ENCODE peak calls at places on chromosomes 6 and 20, in ten cellular contexts. P, O, E, F, D, C, T, M, L and S are unnamed samples.

GRCh38 chr20:18587665-18588553 is at the start of gene DTD1:
- DNase-seq in M (peak), C (peak), E (peak), L (peak), O (peak), D (peak), P (peak), T (peak), F (peak), S (peak)

GRCh38 chr6:68651018-68651985 is 16.2 kb downstream of the ADGRB3 start:
- DNase-seq in O (no peak), T (no peak), C (no peak), D (peak), M (no peak), L (no peak), E (no peak), P (no peak), F (no peak), S (peak)

GRCh38 chr6:37258405-37258704 is 411 bp upstream of the TMEM217 start:
- DNase-seq in T (no peak), C (no peak), F (no peak), L (no peak), E (no peak), O (peak), P (no peak), M (no peak), D (no peak), S (peak)

GRCh38 chr20:21156266-21156665 is 30.4 kb downstream of the KIZ start:
- DNase-seq in F (peak), O (no peak), M (peak), T (no peak), C (no peak), D (no peak), P (peak), E (no peak), L (no peak), S (no peak)

GRCh38 chr6:125983246-125983945 is 2.9 kb upstream of the TRMT11 start:
- DNase-seq in M (no peak), L (no peak), P (peak), C (no peak), F (no peak), T (no peak), E (no peak), O (peak), D (no peak), S (no peak)

GRCh38 chr20:11231742-11232141 is 557.9 kb upstream of the JAG1 start:
- DNase-seq in C (no peak), L (no peak), M (no peak), F (no peak), D (no peak), E (no peak), P (no peak), O (no peak), T (no peak), S (no peak)

GRCh38 chr6:5766260-5766659 is 240.5 kb downstream of the NRN1 start:
- DNase-seq in M (no peak), L (no peak), O (no peak), C (no peak), E (no peak), D (no peak), F (no peak), T (no peak), P (peak), S (no peak)

GRCh38 chr20:14561733-14562132 is 224.3 kb upstream of the FLRT3 start:
- DNase-seq in L (peak), M (peak), E (no peak), O (no peak), F (no peak), P (no peak), C (no peak), T (no peak), D (no peak), S (no peak)